ENCODE peak calls at places on chromosomes 13 and 19, in four cellular contexts. One of them, this sample, is unnamed.

GRCh38 chr13:95858286-95859075 is 181.5 kb downstream of the DNAJC3 start:
- DNase-seq in fibroblast of pulmonary artery: peak
- DNase-seq in psoas muscle: no peak
- DNase-seq in astrocyte of the spinal cord: peak
- DNase-seq in this sample: no peak

GRCh38 chr13:93002071-93002470 is 224.5 kb upstream of the GPC6 start:
- DNase-seq in fibroblast of pulmonary artery: no peak
- DNase-seq in psoas muscle: no peak
- DNase-seq in astrocyte of the spinal cord: no peak
- DNase-seq in this sample: no peak

GRCh38 chr13:80033286-80033685 is 307.6 kb downstream of the SPRY2 start:
- DNase-seq in fibroblast of pulmonary artery: no peak
- DNase-seq in psoas muscle: no peak
- DNase-seq in astrocyte of the spinal cord: no peak
- DNase-seq in this sample: no peak

GRCh38 chr19:737591-738093 is 13.3 kb upstream of the MISP start:
- DNase-seq in fibroblast of pulmonary artery: peak
- DNase-seq in psoas muscle: peak
- DNase-seq in astrocyte of the spinal cord: no peak
- DNase-seq in this sample: no peak

GRCh38 chr13:78978381-78978998 is 319.5 kb upstream of the OBI1 start:
- DNase-seq in fibroblast of pulmonary artery: peak
- DNase-seq in psoas muscle: no peak
- DNase-seq in astrocyte of the spinal cord: peak
- DNase-seq in this sample: peak

GRCh38 chr19:1574354-1574753 is 6.2 kb upstream of the MEX3D start:
- DNase-seq in fibroblast of pulmonary artery: no peak
- DNase-seq in psoas muscle: no peak
- DNase-seq in astrocyte of the spinal cord: no peak
- DNase-seq in this sample: no peak

GRCh38 chr13:56975647-56976046 is 165.1 kb upstream of the PRR20A start:
- DNase-seq in fibroblast of pulmonary artery: no peak
- DNase-seq in psoas muscle: no peak
- DNase-seq in astrocyte of the spinal cord: no peak
- DNase-seq in this sample: no peak

GRCh38 chr13:36530050-36530789 is 97.9 kb downstream of the CCNA1 start:
- DNase-seq in fibroblast of pulmonary artery: peak
- DNase-seq in psoas muscle: no peak
- DNase-seq in astrocyte of the spinal cord: peak
- DNase-seq in this sample: no peak

GRCh38 chr19:31356587-31357314 is 7.5 kb upstream of the TSHZ3 start:
- DNase-seq in fibroblast of pulmonary artery: no peak
- DNase-seq in psoas muscle: peak
- DNase-seq in astrocyte of the spinal cord: no peak
- DNase-seq in this sample: no peak

GRCh38 chr19:7488736-7489353 is at the start of gene PEX11G:
- DNase-seq in fibroblast of pulmonary artery: peak
- DNase-seq in psoas muscle: peak
- DNase-seq in astrocyte of the spinal cord: peak
- DNase-seq in this sample: peak

GRCh38 chr13:69264362-69265334 is 843.0 kb upstream of the ATXN8OS start:
- DNase-seq in fibroblast of pulmonary artery: no peak
- DNase-seq in psoas muscle: no peak
- DNase-seq in astrocyte of the spinal cord: no peak
- DNase-seq in this sample: no peak

GRCh38 chr13:32284927-32285632 is 30.1 kb downstream of the ZAR1L start:
- DNase-seq in fibroblast of pulmonary artery: peak
- DNase-seq in psoas muscle: no peak
- DNase-seq in astrocyte of the spinal cord: peak
- DNase-seq in this sample: peak

GRCh38 chr13:40383132-40383531 is 283.3 kb downstream of the FOXO1 start:
- DNase-seq in fibroblast of pulmonary artery: no peak
- DNase-seq in psoas muscle: no peak
- DNase-seq in astrocyte of the spinal cord: no peak
- DNase-seq in this sample: no peak

GRCh38 chr13:34750078-34750703 is 191.9 kb upstream of the NBEA start:
- DNase-seq in fibroblast of pulmonary artery: peak
- DNase-seq in psoas muscle: no peak
- DNase-seq in astrocyte of the spinal cord: no peak
- DNase-seq in this sample: no peak

GRCh38 chr19:55695511-55696290 is 20.7 kb downstream of the EPN1 start:
- DNase-seq in fibroblast of pulmonary artery: no peak
- DNase-seq in psoas muscle: no peak
- DNase-seq in astrocyte of the spinal cord: no peak
- DNase-seq in this sample: no peak

GRCh38 chr19:41991025-41991424 is 3.0 kb downstream of the ATP1A3 start:
- DNase-seq in fibroblast of pulmonary artery: no peak
- DNase-seq in psoas muscle: no peak
- DNase-seq in astrocyte of the spinal cord: no peak
- DNase-seq in this sample: no peak

GRCh38 chr13:49667773-49668172 is 23.5 kb downstream of the EBPL start:
- DNase-seq in fibroblast of pulmonary artery: no peak
- DNase-seq in psoas muscle: no peak
- DNase-seq in astrocyte of the spinal cord: peak
- DNase-seq in this sample: no peak

GRCh38 chr19:11125994-11126685 is 29.4 kb downstream of the SPC24 start:
- DNase-seq in fibroblast of pulmonary artery: peak
- DNase-seq in psoas muscle: peak
- DNase-seq in astrocyte of the spinal cord: peak
- DNase-seq in this sample: peak

GRCh38 chr13:38590796-38591507 is 95.9 kb upstream of the FREM2 start:
- DNase-seq in fibroblast of pulmonary artery: no peak
- DNase-seq in psoas muscle: no peak
- DNase-seq in astrocyte of the spinal cord: no peak
- DNase-seq in this sample: no peak

GRCh38 chr13:25686831-25687495 is 315.2 kb downstream of the ATP8A2 start:
- DNase-seq in fibroblast of pulmonary artery: no peak
- DNase-seq in psoas muscle: no peak
- DNase-seq in astrocyte of the spinal cord: no peak
- DNase-seq in this sample: no peak

GRCh38 chr13:76965759-76966421 is 17.6 kb downstream of the ACOD1 start:
- DNase-seq in fibroblast of pulmonary artery: peak
- DNase-seq in psoas muscle: peak
- DNase-seq in astrocyte of the spinal cord: peak
- DNase-seq in this sample: peak

GRCh38 chr13:94667190-94667589 is 45.2 kb downstream of the SOX21 start:
- DNase-seq in fibroblast of pulmonary artery: no peak
- DNase-seq in psoas muscle: no peak
- DNase-seq in astrocyte of the spinal cord: no peak
- DNase-seq in this sample: no peak
- TF ChIP-seq CTCF in fibroblast of pulmonary artery: no peak
- TF ChIP-seq CTCF in psoas muscle: no peak
- TF ChIP-seq CTCF in astrocyte of the spinal cord: no peak
- TF ChIP-seq CTCF in this sample: no peak

GRCh38 chr19:35124098-35125060 is 8.8 kb downstream of the FXYD3 start:
- DNase-seq in fibroblast of pulmonary artery: peak
- DNase-seq in psoas muscle: peak
- DNase-seq in astrocyte of the spinal cord: peak
- DNase-seq in this sample: peak
- H3K4me3 ChIP-seq in fibroblast of pulmonary artery: peak
- H3K4me3 ChIP-seq in psoas muscle: peak
- H3K4me3 ChIP-seq in astrocyte of the spinal cord: peak
- H3K4me3 ChIP-seq in this sample: peak

DNA sequence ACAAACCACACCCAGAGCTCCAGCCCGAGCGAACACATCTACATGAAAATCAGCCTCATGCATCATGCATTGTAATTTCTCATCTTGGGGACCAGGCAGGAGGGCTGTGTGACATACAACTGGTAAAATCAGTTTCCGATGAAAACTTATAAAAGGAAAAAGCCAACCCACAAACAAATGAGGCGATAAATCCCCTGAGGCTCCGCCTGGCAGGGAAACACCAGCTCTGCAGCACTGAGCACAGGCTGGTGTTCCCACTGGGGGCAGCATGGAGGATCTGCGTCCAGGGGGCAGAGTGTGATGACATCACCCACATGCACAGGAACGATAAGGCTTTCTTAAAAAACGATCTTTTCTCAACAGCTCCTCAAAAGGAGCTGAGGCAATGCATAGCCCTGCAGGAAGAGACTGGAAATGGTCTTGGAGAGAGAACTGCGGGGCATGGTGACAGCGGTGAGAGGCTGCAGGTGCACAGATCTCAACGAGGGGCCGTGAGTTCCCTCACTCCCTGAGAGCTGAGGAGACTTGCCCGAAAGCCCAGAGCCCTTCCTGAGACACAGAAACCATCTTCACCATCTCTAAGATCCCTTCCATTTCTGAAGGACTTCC is 24.6 kb downstream of the SH3GL1 start:
- DNase-seq in fibroblast of pulmonary artery: peak
- DNase-seq in psoas muscle: peak
- DNase-seq in astrocyte of the spinal cord: peak
- DNase-seq in this sample: no peak
- TF ChIP-seq CTCF in fibroblast of pulmonary artery: peak
- TF ChIP-seq CTCF in psoas muscle: peak
- TF ChIP-seq CTCF in astrocyte of the spinal cord: peak
- TF ChIP-seq CTCF in this sample: no peak

GRCh38 chr19:15836595-15837398 is 21.3 kb upstream of the OR10H1 start:
- DNase-seq in fibroblast of pulmonary artery: peak
- DNase-seq in psoas muscle: peak
- DNase-seq in astrocyte of the spinal cord: peak
- DNase-seq in this sample: peak
- H3K4me3 ChIP-seq in fibroblast of pulmonary artery: peak
- H3K4me3 ChIP-seq in psoas muscle: peak
- H3K4me3 ChIP-seq in astrocyte of the spinal cord: peak
- H3K4me3 ChIP-seq in this sample: peak

GRCh38 chr19:45063851-45064801 is 12.2 kb downstream of the ZNF296 start:
- DNase-seq in fibroblast of pulmonary artery: no peak
- DNase-seq in psoas muscle: no peak
- DNase-seq in astrocyte of the spinal cord: no peak
- DNase-seq in this sample: no peak
- TF ChIP-seq CTCF in fibroblast of pulmonary artery: no peak
- TF ChIP-seq CTCF in psoas muscle: no peak
- TF ChIP-seq CTCF in astrocyte of the spinal cord: no peak
- TF ChIP-seq CTCF in this sample: no peak

DNA sequence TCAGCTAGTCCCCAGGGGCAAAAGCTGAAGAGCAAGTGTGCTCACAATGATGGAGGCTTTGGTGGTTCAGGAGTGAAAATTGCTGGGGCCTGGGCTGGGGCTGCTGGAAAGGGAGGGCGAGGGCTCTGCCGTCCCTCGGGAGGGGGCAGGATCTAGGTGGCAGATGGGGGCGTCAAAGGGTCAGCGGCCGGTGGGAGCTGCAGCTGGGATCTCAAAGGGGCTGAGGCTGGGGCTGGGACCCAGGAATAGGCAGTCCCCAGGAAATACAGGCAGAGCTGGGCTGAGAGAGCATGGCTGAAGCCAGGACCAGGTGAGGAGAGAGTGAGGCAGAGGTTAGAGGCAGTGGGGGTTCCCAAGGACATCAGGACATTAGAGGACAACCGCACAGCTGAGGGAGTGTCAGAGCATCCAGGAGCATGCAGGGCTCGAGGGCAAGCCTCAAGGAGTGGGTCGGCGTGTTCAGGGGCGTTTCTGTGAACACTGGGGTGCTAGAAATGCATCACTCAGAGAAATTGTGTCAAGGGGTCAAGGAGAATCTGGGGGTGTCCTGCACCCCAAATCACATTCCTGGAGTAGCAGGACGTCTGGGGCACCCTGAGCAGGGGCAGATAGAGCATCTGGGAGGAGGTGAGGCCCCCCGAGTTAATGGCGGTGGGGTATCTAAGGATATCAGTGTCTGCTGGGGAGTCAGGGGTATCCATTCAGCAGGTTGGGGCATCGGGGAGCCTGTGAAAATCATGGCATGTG is 1.2 kb upstream of the SYNE4 start:
- DNase-seq in fibroblast of pulmonary artery: no peak
- DNase-seq in psoas muscle: no peak
- DNase-seq in astrocyte of the spinal cord: no peak
- DNase-seq in this sample: no peak
- H3K4me3 ChIP-seq in fibroblast of pulmonary artery: peak
- H3K4me3 ChIP-seq in psoas muscle: peak
- H3K4me3 ChIP-seq in astrocyte of the spinal cord: peak
- H3K4me3 ChIP-seq in this sample: peak

GRCh38 chr19:5271145-5271544 is 69.5 kb downstream of the PTPRS start:
- DNase-seq in fibroblast of pulmonary artery: peak
- DNase-seq in psoas muscle: no peak
- DNase-seq in astrocyte of the spinal cord: no peak
- DNase-seq in this sample: no peak
- TF ChIP-seq CTCF in fibroblast of pulmonary artery: peak
- TF ChIP-seq CTCF in psoas muscle: no peak
- TF ChIP-seq CTCF in astrocyte of the spinal cord: no peak
- TF ChIP-seq CTCF in this sample: no peak

GRCh38 chr13:112055417-112056206 is 11.3 kb upstream of the SOX1 start:
- DNase-seq in fibroblast of pulmonary artery: no peak
- DNase-seq in psoas muscle: no peak
- DNase-seq in astrocyte of the spinal cord: no peak
- DNase-seq in this sample: no peak
- H3K4me3 ChIP-seq in fibroblast of pulmonary artery: no peak
- H3K4me3 ChIP-seq in psoas muscle: no peak
- H3K4me3 ChIP-seq in astrocyte of the spinal cord: no peak
- H3K4me3 ChIP-seq in this sample: no peak

GRCh38 chr19:34831714-34832113 is 58.7 kb upstream of the ZNF599 start:
- DNase-seq in fibroblast of pulmonary artery: no peak
- DNase-seq in psoas muscle: no peak
- DNase-seq in astrocyte of the spinal cord: no peak
- DNase-seq in this sample: no peak

GRCh38 chr19:34835952-34836351 is 62.9 kb upstream of the ZNF599 start:
- DNase-seq in fibroblast of pulmonary artery: no peak
- DNase-seq in psoas muscle: no peak
- DNase-seq in astrocyte of the spinal cord: no peak
- DNase-seq in this sample: no peak

GRCh38 chr19:34828156-34828555 is 55.1 kb upstream of the ZNF599 start:
- DNase-seq in fibroblast of pulmonary artery: no peak
- DNase-seq in psoas muscle: no peak
- DNase-seq in astrocyte of the spinal cord: no peak
- DNase-seq in this sample: no peak

GRCh38 chr19:34834513-34834912 is 61.5 kb upstream of the ZNF599 start:
- DNase-seq in fibroblast of pulmonary artery: no peak
- DNase-seq in psoas muscle: no peak
- DNase-seq in astrocyte of the spinal cord: no peak
- DNase-seq in this sample: no peak

GRCh38 chr19:34832581-34833112 is 59.6 kb upstream of the ZNF599 start:
- DNase-seq in fibroblast of pulmonary artery: no peak
- DNase-seq in psoas muscle: no peak
- DNase-seq in astrocyte of the spinal cord: no peak
- DNase-seq in this sample: no peak
- TF ChIP-seq CTCF in fibroblast of pulmonary artery: no peak
- TF ChIP-seq CTCF in psoas muscle: no peak
- TF ChIP-seq CTCF in astrocyte of the spinal cord: no peak
- TF ChIP-seq CTCF in this sample: no peak

This sample was measured in right lobe of liver.